ENCODE peak calls at places on chromosomes 16 and 17, in five cellular contexts. U is IMR-90, X is H1, I is neuronal stem cell, Z is H9. G is an unnamed sample.

GRCh38 chr17:38761612-38762011 is 9.1 kb downstream of the PSMB3 start:
- DNase-seq in U (peak; percentile 32), X (no peak), Z (peak; percentile 86), I (no peak), G (peak; percentile 39)

GRCh38 chr17:47279062-47279801 is 25.6 kb downstream of the ITGB3 start:
- DNase-seq in Z (no peak), U (peak; percentile 97), X (no peak), I (no peak), G (peak; percentile 99)

GRCh38 chr17:74531231-74531761 is at the start of gene CD300LB:
- DNase-seq in X (no peak), I (no peak), Z (peak; percentile 25), U (no peak), G (no peak)

GRCh38 chr16:77579283-77579985 is 142.9 kb upstream of the NUDT7 start:
- DNase-seq in U (peak; percentile 6), X (no peak), Z (no peak), I (no peak), G (peak; percentile 90)

GRCh38 chr17:4696432-4696796 is 7.5 kb downstream of the PELP1 start:
- DNase-seq in Z (no peak), I (no peak), X (no peak), U (no peak), G (no peak)

GRCh38 chr16:58639230-58639629 is 9.6 kb upstream of the CNOT1 start:
- DNase-seq in U (no peak), X (no peak), I (no peak), Z (no peak), G (no peak)

GRCh38 chr16:81595676-81596292 is 151.2 kb downstream of the CMIP start:
- DNase-seq in I (no peak), X (no peak), U (no peak), Z (no peak), G (peak; percentile 87)

GRCh38 chr17:51801626-51802025 is 356.9 kb downstream of the CA10 start:
- DNase-seq in X (no peak), U (no peak), I (no peak), Z (no peak), G (no peak)

GRCh38 chr16:24858219-24859041 is 12.7 kb downstream of the SLC5A11 start:
- DNase-seq in U (peak; percentile 59), Z (peak; percentile 69), X (no peak), I (peak; percentile 65), G (peak; percentile 69)

GRCh38 chr16:57310801-57311200 is 26.3 kb upstream of the PLLP start:
- DNase-seq in Z (no peak), X (no peak), I (no peak), U (no peak), G (no peak)

GRCh38 chr16:70691223-70692129 is 5.6 kb upstream of the MTSS2 start:
- DNase-seq in U (peak; percentile 97), X (no peak), I (no peak), Z (no peak), G (peak; percentile 99)

GRCh38 chr17:59331929-59332889 is 754 bp downstream of the YPEL2 start:
- DNase-seq in U (no peak), I (peak; percentile 36), Z (no peak), X (no peak), G (peak; percentile 34)

GRCh38 chr16:89815639-89816348 is 653 bp downstream of the FANCA start:
- DNase-seq in U (no peak), I (no peak), X (no peak), Z (no peak), G (peak; percentile 13)
- H4K8ac ChIP-seq in U (no peak overlapping the region), I (no peak overlapping the region), X (no peak overlapping the region), Z (no peak overlapping the region), G (no peak overlapping the region)

GRCh38 chr17:81813861-81814683 is 10.1 kb downstream of the GCGR start:
- DNase-seq in Z (no peak), X (no peak), U (no peak), I (no peak), G (no peak)

GRCh38 chr17:81813371-81813684 is 9.4 kb downstream of the GCGR start:
- DNase-seq in X (no peak), U (no peak), I (no peak), Z (no peak), G (no peak)

GRCh38 chr17:81812571-81813370 is 8.8 kb downstream of the GCGR start:
- DNase-seq in X (no peak), I (no peak), Z (no peak), U (no peak), G (no peak)

GRCh38 chr17:81815646-81815985 is 11.7 kb downstream of the GCGR start:
- DNase-seq in X (no peak), Z (no peak), U (no peak), I (no peak), G (no peak)

GRCh38 chr17:81814748-81815645 is 11.0 kb downstream of the GCGR start:
- DNase-seq in I (no peak), Z (no peak), X (no peak), U (no peak), G (no peak)
- H3K27me3 ChIP-seq in I (peaks cover 15% of the 10 kb centered on the region), Z (no peaks in the 10 kb centered on the region), X (no peaks in the 10 kb centered on the region), U (peaks cover 13% of the 10 kb centered on the region), G (peaks cover 73% of the 10 kb centered on the region)

GRCh38 chr16:67396775-67397450 is 3.6 kb upstream of the TPPP3 start:
- DNase-seq in U (no peak), X (no peak), Z (no peak), I (no peak), G (no peak)
- H2AFZ ChIP-seq in U (peak overlapping the region; percentile 70), X (no peak overlapping the region), Z (no peak overlapping the region), I (peak overlapping the region; percentile 82), G (no peak overlapping the region)

GRCh38 chr16:30541502-30542329 is 7.1 kb upstream of the ZNF747 start:
- DNase-seq in U (peak; percentile 82), X (no peak), Z (no peak), I (no peak), G (peak; percentile 78)
- H4K8ac ChIP-seq in U (peak overlapping the region; percentile 61), X (no peak overlapping the region), Z (no peak overlapping the region), I (no peak overlapping the region), G (peak overlapping the region; percentile 80)

DNA sequence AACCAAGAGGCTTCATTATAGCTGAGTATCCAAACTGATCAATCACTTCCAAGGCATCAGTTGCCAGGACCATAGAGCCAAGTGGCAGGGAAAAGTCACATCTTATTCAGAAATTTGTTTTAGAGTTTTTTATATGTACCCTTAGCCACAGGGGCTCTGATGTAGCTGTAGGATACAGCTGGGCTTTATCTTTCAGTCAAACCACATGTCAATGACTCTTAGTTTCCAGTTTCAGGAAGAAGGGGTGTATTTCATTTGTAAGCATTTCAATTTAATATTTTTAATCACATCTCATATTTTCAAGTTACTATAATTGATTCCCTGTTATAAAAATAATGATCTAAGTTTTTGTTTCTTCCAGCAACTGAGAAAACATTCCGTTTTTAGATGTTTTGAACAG is 2.9 kb upstream of the FLCN start:
- DNase-seq in X (no peak), U (no peak), Z (no peak), I (no peak), G (no peak)
- H3K27me3 ChIP-seq in X (no peaks in the 10 kb centered on the region), U (no peaks in the 10 kb centered on the region), Z (no peaks in the 10 kb centered on the region), I (no peaks in the 10 kb centered on the region), G (no peaks in the 10 kb centered on the region)

GRCh38 chr17:30821751-30822723 is 2.5 kb downstream of the CRLF3 start:
- DNase-seq in I (no peak), U (no peak), Z (no peak), X (no peak), G (no peak)
- H2AFZ ChIP-seq in I (no peak overlapping the region), U (no peak overlapping the region), Z (no peak overlapping the region), X (no peak overlapping the region), G (no peak overlapping the region)

DNA sequence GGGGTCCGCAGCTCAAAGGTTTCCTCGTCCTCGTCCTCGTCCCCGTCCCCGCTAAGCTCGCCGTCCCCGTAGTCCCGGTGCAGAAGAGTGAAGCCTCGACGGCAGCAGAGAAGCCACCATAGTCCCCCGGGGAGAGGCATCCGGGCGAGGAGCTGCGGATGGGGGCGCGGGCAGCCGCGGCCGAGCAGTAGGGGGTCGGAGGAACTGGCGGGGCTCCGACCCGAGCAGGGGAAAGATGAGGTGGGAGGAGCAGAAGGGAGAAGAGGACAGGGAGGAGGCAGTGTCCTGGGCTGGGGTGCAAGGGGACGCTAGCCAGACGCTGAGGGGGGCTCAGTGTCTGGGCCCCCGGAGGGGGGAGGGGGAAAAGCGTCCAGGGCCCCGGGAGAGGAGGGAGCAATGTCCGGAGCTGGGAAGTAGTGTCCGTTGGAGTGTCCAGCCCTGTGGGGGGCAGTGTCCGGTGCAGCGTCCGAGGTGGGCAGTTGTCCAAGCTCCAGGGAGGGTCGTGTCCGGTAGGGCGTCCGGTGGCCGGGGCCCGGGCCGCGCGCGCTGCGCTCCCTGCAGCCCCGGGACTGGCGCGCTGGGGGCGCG is at the start of gene PLEKHH3:
- DNase-seq in I (no peak), U (no peak), Z (no peak), X (no peak), G (no peak)
- H4K8ac ChIP-seq in I (no peak within 1 kb of the TSS), U (peak within 1 kb of the TSS; percentile 59), Z (no peak within 1 kb of the TSS), X (peak within 1 kb of the TSS; percentile 31), G (peak within 1 kb of the TSS; percentile 85)

GRCh38 chr17:42118545-42118944 is 2.6 kb downstream of the KAT2A start:
- DNase-seq in X (no peak), Z (peak; percentile 64), U (peak; percentile 25), I (no peak), G (peak; percentile 37)
- H3K27me3 ChIP-seq in X (no peaks in the 10 kb centered on the region), Z (no peaks in the 10 kb centered on the region), U (no peaks in the 10 kb centered on the region), I (no peaks in the 10 kb centered on the region), G (no peaks in the 10 kb centered on the region)

GRCh38 chr17:33292184-33292980 is 713 bp downstream of the ASIC2 start:
- DNase-seq in I (peak; percentile 59), Z (peak; percentile 77), X (peak; percentile 21), U (peak; percentile 20), G (peak; percentile 58)
- H2AFZ ChIP-seq in I (peak overlapping the region; percentile 35), Z (no peak overlapping the region), X (peak overlapping the region; percentile 69), U (peak overlapping the region; percentile 86), G (peak overlapping the region; percentile 72)

GRCh38 chr17:35892091-35892637 is 12.0 kb upstream of the CCL5 start:
- DNase-seq in Z (no peak), U (peak; percentile 12), I (no peak), X (no peak), G (peak; percentile 6)
- H4K8ac ChIP-seq in Z (no peak overlapping the region), U (no peak overlapping the region), I (no peak overlapping the region), X (no peak overlapping the region), G (no peak overlapping the region)

G was measured in mesenchymal stem cell.